ENCODE peak calls at places on chromosomes 13 and 19, in five cellular contexts. B is endothelial cell of umbilical vein, X is stomach, Q is uterus, A is adrenal gland. J is an unnamed sample.

GRCh38 chr19:41646589-41647204 is 19.8 kb upstream of the CEACAM4 start:
- DNase-seq in B (no peak), X (no peak), Q (no peak), A (no peak), J (no peak)

GRCh38 chr19:13951799-13952153 is 533 bp upstream of the DCAF15 start:
- DNase-seq in B (no peak), X (no peak), Q (no peak), A (no peak), J (no peak)

GRCh38 chr19:20863176-20863575 is 59.9 kb upstream of the ZNF85 start:
- DNase-seq in B (no peak), X (no peak), Q (no peak), A (no peak), J (no peak)

GRCh38 chr13:49667773-49668172 is 23.5 kb downstream of the EBPL start:
- DNase-seq in B (no peak), X (no peak), Q (no peak), A (peak), J (no peak)

GRCh38 chr19:35592226-35592625 is 6.3 kb downstream of the PMIS2 start:
- DNase-seq in B (peak), X (peak), Q (no peak), A (peak), J (no peak)

GRCh38 chr13:97316390-97316789 is 94.3 kb downstream of the MBNL2 start:
- DNase-seq in B (no peak), X (no peak), Q (no peak), A (no peak), J (no peak)

GRCh38 chr19:15282311-15282705 is 50.0 kb downstream of the BRD4 start:
- DNase-seq in B (no peak), X (no peak), Q (no peak), A (no peak), J (no peak)

GRCh38 chr19:17950310-17951150 is 16.4 kb upstream of the KCNN1 start:
- DNase-seq in B (peak), X (no peak), Q (no peak), A (no peak), J (no peak)

GRCh38 chr19:8526345-8527062 is 12.5 kb upstream of the ZNF414 start:
- DNase-seq in B (peak), X (peak), Q (peak), A (peak), J (no peak)

GRCh38 chr19:44607049-44607448 is 6.3 kb upstream of the IGSF23 start:
- DNase-seq in B (peak), X (no peak), Q (no peak), A (no peak), J (no peak)

GRCh38 chr19:12773571-12773970 is 1.8 kb downstream of the HOOK2 start:
- DNase-seq in B (no peak), X (no peak), Q (no peak), A (no peak), J (no peak)

GRCh38 chr19:44552324-44552723 is 22.8 kb upstream of the CEACAM20 start:
- DNase-seq in B (peak), X (no peak), Q (no peak), A (peak), J (no peak)

GRCh38 chr13:62418872-62419271 is 1003.2 kb upstream of the PCDH20 start:
- DNase-seq in B (no peak), X (no peak), Q (no peak), A (no peak), J (no peak)

GRCh38 chr19:4653793-4654436 is 14.6 kb downstream of the TNFAIP8L1 start:
- DNase-seq in B (no peak), X (no peak), Q (no peak), A (no peak), J (no peak)
- TF ChIP-seq POLR2A in B (no peak), X (no peak), Q (no peak), A (no peak), J (no peak)

GRCh38 chr19:49564616-49565045 is 15.7 kb downstream of the NOSIP start:
- DNase-seq in B (no peak), X (no peak), Q (no peak), A (no peak), J (no peak)
- TF ChIP-seq POLR2A in B (no peak), X (no peak), Q (no peak), A (no peak), J (no peak)

GRCh38 chr19:33040994-33041827 is 23.5 kb downstream of the RHPN2 start:
- DNase-seq in B (no peak), X (peak), Q (no peak), A (no peak), J (no peak)
- TF ChIP-seq POLR2A in B (no peak), X (no peak), Q (no peak), A (no peak), J (no peak)

GRCh38 chr19:40280608-40281221 is 4.4 kb downstream of the AKT2 start:
- DNase-seq in B (no peak), X (peak), Q (no peak), A (no peak), J (no peak)
- TF ChIP-seq POLR2A in B (no peak), X (no peak), Q (no peak), A (no peak), J (no peak)

DNA sequence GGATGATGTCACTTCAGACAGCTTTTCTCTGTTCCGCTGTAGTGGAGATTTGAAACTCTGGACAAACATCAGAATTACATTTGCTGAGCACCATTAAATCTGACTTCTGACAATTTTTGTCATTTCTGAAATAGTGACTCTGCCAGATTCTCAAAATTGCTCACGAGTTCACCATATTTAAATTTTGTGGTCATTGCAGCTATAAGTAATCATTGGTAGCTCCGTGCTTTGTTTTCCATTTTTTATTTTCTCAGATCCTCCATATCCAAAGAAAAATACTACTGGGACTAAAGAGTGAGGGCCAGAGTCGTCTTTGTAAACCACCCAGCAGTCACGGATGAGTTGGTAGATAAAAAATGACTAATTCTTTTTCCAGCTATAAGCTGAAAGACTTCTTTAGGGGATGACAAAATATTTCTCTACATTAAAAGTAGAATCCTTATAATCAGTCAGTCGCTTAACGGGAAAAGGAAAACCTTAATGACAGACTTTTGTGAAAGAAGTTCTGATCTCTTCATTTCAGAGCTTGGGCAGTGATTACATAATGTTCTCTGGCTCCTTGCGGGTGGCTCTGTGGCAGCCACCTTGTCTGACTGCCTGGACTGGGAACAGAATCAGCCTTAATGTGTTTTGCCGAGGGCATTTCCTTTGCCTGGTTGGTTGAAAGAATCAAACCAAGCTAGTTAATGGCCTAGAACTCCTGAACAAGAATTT is 2.3 kb downstream of the ITM2B start:
- DNase-seq in B (peak), X (peak), Q (no peak), A (peak), J (no peak)
- TF ChIP-seq POLR2A in B (no peak), X (no peak), Q (peak), A (peak), J (no peak)

GRCh38 chr19:49491030-49491803 is 3.8 kb downstream of the RPL13A start:
- DNase-seq in B (no peak), X (no peak), Q (no peak), A (no peak), J (no peak)

GRCh38 chr19:49488046-49488862 is 846 bp downstream of the RPL13A start:
- DNase-seq in B (peak), X (no peak), Q (no peak), A (no peak), J (no peak)

GRCh38 chr19:49490287-49491029 is 3.0 kb downstream of the RPL13A start:
- DNase-seq in B (no peak), X (no peak), Q (no peak), A (no peak), J (no peak)

GRCh38 chr19:49488863-49489537 is 1.6 kb downstream of the RPL13A start:
- DNase-seq in B (no peak), X (no peak), Q (no peak), A (no peak), J (no peak)

GRCh38 chr19:49489601-49490167 is 2.3 kb downstream of the RPL13A start:
- DNase-seq in B (no peak), X (no peak), Q (no peak), A (peak), J (no peak)
- TF ChIP-seq POLR2A in B (peak), X (no peak), Q (no peak), A (no peak), J (peak)

DNA sequence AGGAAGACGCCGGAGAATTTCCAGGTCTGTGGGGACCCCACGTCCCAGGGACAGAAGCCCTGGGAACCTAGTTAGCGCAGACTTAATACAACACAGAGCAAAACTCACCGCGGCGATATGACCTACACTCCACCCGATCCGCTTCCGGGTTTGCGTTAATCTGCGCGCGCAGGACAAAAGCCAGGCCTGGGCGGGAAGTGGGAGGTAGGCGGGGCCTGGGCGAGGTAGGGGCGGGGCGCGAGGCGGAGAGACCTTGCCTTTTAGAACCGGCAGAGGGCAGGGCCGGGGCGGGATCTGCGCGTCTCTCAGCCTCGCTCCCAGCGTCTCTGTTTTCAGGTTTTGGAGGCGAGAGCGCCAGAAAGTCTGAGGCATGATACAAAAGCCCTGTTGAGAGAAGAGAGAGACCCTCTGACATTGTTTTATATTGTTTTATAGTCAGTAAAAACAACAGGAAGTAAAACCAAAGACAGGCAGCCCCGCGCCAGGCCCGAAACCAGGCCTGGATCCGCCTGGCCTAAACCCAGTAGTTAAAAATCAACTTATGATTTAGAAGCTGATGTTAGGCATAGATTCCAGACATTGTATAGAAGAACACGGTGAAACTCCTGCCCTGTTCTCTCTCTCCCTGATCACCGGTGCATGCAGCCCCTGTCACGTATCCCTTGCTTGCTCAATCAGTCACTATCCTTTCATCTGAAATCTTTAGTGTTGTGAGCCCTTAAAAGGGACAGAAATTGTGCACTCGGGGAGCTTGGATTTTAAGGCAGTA is at the start of gene ZNF611:
- DNase-seq in B (peak), X (peak), Q (peak), A (peak), J (peak)
- TF ChIP-seq POLR2A in B (peak), X (no peak), Q (peak), A (peak), J (peak)